ENCODE peak calls at places on chromosomes 1 and 21, in four cellular contexts. P, O, A and Y are unnamed samples.

GRCh38 chr1:89739013-89739843 is 81.6 kb upstream of the LRRC8D start:
- DNase-seq in P (no peak), O (no peak), A (no peak), Y (no peak)

GRCh38 chr1:183164350-183164749 is 21.7 kb upstream of the LAMC2 start:
- DNase-seq in P (no peak), O (no peak), A (no peak), Y (no peak)

GRCh38 chr1:35769188-35769758 is 505 bp downstream of the CLSPN start:
- DNase-seq in P (peak), O (peak), A (peak), Y (peak)

GRCh38 chr1:205229399-205229861 is 1.7 kb downstream of the TMCC2 start:
- DNase-seq in P (peak), O (peak), A (no peak), Y (peak)

GRCh38 chr1:79899914-79900313 is 893.4 kb upstream of the ADGRL4 start:
- DNase-seq in P (no peak), O (no peak), A (no peak), Y (no peak)

GRCh38 chr1:46152021-46152420 is 19.6 kb upstream of the PIK3R3 start:
- DNase-seq in P (no peak), O (no peak), A (no peak), Y (no peak)

GRCh38 chr1:151164732-151165280 is 896 bp downstream of the LYSMD1 start:
- DNase-seq in P (peak), O (no peak), A (no peak), Y (no peak)

GRCh38 chr1:230153655-230154296 is 86.7 kb downstream of the GALNT2 start:
- DNase-seq in P (peak), O (no peak), A (no peak), Y (no peak)

GRCh38 chr1:38178236-38178635 is 131.6 kb upstream of the POU3F1 start:
- DNase-seq in P (no peak), O (no peak), A (no peak), Y (no peak)

GRCh38 chr1:101251504-101251903 is 14.7 kb downstream of the S1PR1 start:
- DNase-seq in P (no peak), O (no peak), A (no peak), Y (no peak)

GRCh38 chr1:2415801-2416208 is 3.4 kb upstream of the PEX10 start:
- DNase-seq in P (no peak), O (no peak), A (no peak), Y (no peak)

GRCh38 chr1:223177681-223178080 is 34.6 kb upstream of the TLR5 start:
- DNase-seq in P (peak), O (no peak), A (no peak), Y (no peak)

GRCh38 chr1:89525169-89525855 is 683 bp downstream of the LRRC8B start:
- DNase-seq in P (peak), O (no peak), A (peak), Y (peak)

GRCh38 chr1:78005755-78006154 is 1.0 kb downstream of the DNAJB4 start:
- DNase-seq in P (peak), O (no peak), A (no peak), Y (peak)

GRCh38 chr1:94186946-94187345 is 50.4 kb downstream of the ARHGAP29 start:
- DNase-seq in P (no peak), O (no peak), A (no peak), Y (no peak)

GRCh38 chr1:160781914-160782689 is 13.9 kb upstream of the LY9 start:
- DNase-seq in P (no peak), O (no peak), A (peak), Y (no peak)

GRCh38 chr1:55443175-55443933 is 228.2 kb upstream of the USP24 start:
- DNase-seq in P (peak), O (no peak), A (no peak), Y (no peak)

GRCh38 chr1:208349679-208350330 is 105.6 kb upstream of the PLXNA2 start:
- DNase-seq in P (no peak), O (no peak), A (no peak), Y (no peak)
- TF ChIP-seq SUZ12 in P (no peak), O (no peak), A (no peak), Y (no peak)

DNA sequence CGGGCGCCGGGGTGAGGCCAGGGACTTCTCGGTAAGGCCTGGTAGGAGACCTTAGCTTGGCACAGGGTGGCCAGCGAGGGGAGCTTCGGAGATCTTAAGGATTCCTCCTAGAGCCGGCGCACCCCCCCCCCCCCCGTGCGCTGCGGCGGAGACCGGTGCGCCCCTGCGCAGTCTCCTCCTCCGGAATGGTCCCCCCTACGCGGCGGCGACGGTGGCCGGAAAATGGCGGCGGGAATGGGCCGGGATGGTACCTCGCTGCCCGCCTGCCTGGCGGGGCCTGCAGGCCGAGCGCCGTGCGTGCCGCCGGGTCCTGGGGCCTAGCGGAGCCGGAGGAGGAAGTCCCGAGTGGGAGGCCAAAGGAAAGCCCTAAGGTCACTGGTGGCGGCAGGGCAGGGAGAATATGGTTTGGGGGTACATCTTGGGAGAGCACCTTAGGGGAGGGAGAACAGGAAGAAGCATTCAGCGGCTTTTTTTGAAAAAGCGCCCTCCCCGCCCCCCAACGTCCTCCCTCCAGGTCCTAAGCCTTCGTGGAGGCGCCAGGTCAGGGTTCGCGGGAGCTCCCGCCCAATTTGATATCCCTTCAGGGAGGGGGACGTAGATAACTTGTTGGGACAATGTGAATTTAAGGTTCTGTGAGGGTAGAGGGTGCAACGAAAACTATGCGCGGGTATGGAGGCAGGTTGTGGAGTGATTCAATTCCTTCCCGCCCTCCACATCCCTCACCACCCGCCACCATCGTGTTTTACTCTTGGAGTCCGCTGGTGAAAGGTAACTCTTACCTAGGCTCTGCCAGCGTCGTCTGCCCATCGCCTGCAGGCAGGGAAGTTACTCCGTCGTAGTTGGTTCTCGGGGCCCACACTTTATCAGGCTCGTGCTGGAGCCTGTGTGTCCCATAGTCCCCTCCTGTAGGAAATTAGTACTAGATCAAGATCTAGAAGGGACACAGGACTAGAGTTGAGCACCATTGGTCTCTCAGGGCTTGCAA is 552 bp downstream of the SRRM1 start:
- DNase-seq in P (no peak), O (no peak), A (no peak), Y (peak)
- TF ChIP-seq SP1 in P (no peak), O (no peak), A (no peak), Y (no peak)

DNA sequence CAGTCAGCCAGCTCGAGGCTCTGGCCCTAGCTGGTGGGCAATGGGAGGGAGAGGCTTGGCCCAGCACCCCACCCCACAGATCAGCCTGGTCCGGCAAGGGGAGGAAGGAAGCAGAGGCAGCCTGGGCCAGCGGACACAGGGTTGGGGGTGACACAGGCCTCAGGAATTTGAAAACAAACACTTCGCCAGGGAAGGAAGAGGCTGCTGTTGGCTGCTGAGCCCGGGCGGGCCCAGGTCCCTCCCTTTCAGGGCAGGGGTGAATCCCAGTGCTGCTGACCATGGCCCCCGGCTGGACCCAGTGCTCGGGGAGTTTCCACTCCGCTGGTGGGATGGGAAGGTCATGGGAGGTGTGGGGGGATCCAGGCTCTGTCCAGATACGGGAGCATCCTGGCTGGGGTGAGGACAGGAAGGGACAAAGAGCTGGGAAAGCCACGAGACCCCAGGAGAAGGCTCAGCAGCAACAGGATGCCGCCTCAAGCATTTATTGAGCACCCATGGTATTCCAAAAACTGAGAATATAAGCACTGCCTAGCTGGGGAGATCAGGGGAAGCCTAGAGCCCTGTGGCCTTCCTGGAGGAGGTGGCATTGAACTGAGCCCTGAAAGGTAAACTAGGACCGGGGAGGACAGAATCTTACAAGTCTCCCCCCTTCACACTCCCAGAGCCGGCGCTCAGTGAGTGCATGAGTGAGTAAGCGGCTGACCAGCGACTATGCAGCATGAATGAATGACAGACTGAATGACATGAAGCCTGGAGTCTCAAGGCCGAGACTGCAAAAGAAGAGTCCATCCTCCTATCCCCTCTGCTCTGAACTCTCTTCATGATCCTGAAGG is 26.2 kb upstream of the EPHA2 start:
- DNase-seq in P (peak), O (peak), A (no peak), Y (no peak)
- TF ChIP-seq SUZ12 in P (no peak), O (no peak), A (no peak), Y (no peak)

DNA sequence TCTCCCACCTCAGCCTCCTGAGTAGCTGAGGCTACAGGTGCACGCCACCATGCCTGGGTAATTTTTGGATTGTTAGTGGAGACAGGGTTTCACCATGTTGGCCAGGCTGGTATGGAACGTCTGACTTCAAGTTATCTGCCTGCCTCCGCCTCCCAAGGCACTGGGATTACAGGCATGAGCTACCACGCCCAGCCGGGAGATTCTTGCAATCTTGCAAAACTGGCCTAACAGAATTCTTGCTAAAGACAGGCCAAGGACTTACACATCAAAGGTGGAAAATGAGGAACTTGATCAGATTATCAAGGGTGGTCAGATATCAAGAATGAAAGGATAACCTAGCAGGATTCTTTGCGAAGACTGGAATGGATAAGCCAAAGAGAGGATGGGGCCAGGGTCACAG is 98.3 kb upstream of the TIAM1 start:
- DNase-seq in P (no peak), O (no peak), A (no peak), Y (no peak)
- TF ChIP-seq SP1 in P (no peak), O (no peak), A (no peak), Y (no peak)